ENCODE peak calls at places on chromosomes 13 and 19, in five cellular contexts. One of them, this sample, is unnamed.

GRCh38 chr19:29694669-29695627 is 20.1 kb downstream of the C19orf12 start:
- DNase-seq in neural crest cell: peak
- DNase-seq in endodermal cell: peak
- DNase-seq in fibroblast of lung: peak
- DNase-seq in fibroblast of mammary gland: peak
- DNase-seq in this sample: peak

GRCh38 chr13:96621634-96622033 is 372.6 kb downstream of the OXGR1 start:
- DNase-seq in fibroblast of lung: no peak
- DNase-seq in fibroblast of mammary gland: no peak
- DNase-seq in neural crest cell: no peak
- DNase-seq in endodermal cell: no peak
- DNase-seq in this sample: no peak

GRCh38 chr19:45767881-45768643 is 990 bp downstream of the SIX5 start:
- DNase-seq in endodermal cell: peak
- DNase-seq in fibroblast of lung: peak
- DNase-seq in fibroblast of mammary gland: peak
- DNase-seq in neural crest cell: peak
- DNase-seq in this sample: no peak

GRCh38 chr19:35986664-35987570 is 8.1 kb upstream of the SDHAF1 start:
- DNase-seq in fibroblast of mammary gland: no peak
- DNase-seq in endodermal cell: peak
- DNase-seq in fibroblast of lung: no peak
- DNase-seq in neural crest cell: no peak
- DNase-seq in this sample: no peak

GRCh38 chr19:12838893-12839656 is 760 bp downstream of the MAST1 start:
- DNase-seq in neural crest cell: no peak
- DNase-seq in fibroblast of lung: no peak
- DNase-seq in fibroblast of mammary gland: no peak
- DNase-seq in endodermal cell: peak
- DNase-seq in this sample: no peak

GRCh38 chr13:51643882-51644281 is 59.6 kb downstream of the WDFY2 start:
- DNase-seq in fibroblast of mammary gland: peak
- DNase-seq in neural crest cell: no peak
- DNase-seq in endodermal cell: no peak
- DNase-seq in fibroblast of lung: peak
- DNase-seq in this sample: peak

GRCh38 chr19:44570984-44571684 is 41.7 kb upstream of the CEACAM20 start:
- DNase-seq in neural crest cell: peak
- DNase-seq in fibroblast of lung: peak
- DNase-seq in endodermal cell: peak
- DNase-seq in fibroblast of mammary gland: peak
- DNase-seq in this sample: peak

GRCh38 chr19:15280915-15281683 is 48.9 kb upstream of the EPHX3 start:
- DNase-seq in fibroblast of mammary gland: peak
- DNase-seq in neural crest cell: no peak
- DNase-seq in endodermal cell: no peak
- DNase-seq in fibroblast of lung: peak
- DNase-seq in this sample: peak

GRCh38 chr13:44752184-44752583 is 176.1 kb upstream of the TSC22D1 start:
- DNase-seq in endodermal cell: no peak
- DNase-seq in fibroblast of mammary gland: no peak
- DNase-seq in fibroblast of lung: no peak
- DNase-seq in neural crest cell: no peak
- DNase-seq in this sample: no peak

GRCh38 chr13:76316998-76317527 is 569.1 kb downstream of the KCTD12 start:
- DNase-seq in fibroblast of mammary gland: no peak
- DNase-seq in neural crest cell: no peak
- DNase-seq in endodermal cell: no peak
- DNase-seq in fibroblast of lung: no peak
- DNase-seq in this sample: no peak

GRCh38 chr19:42461700-42462324 is 19.1 kb upstream of the CXCL17 start:
- DNase-seq in endodermal cell: no peak
- DNase-seq in neural crest cell: no peak
- DNase-seq in fibroblast of lung: no peak
- DNase-seq in fibroblast of mammary gland: no peak
- DNase-seq in this sample: no peak

GRCh38 chr19:10566658-10567410 is 1.0 kb upstream of the KRI1 start:
- DNase-seq in fibroblast of mammary gland: no peak
- DNase-seq in fibroblast of lung: no peak
- DNase-seq in neural crest cell: no peak
- DNase-seq in endodermal cell: peak
- DNase-seq in this sample: no peak

GRCh38 chr19:29671393-29672076 is 6.3 kb downstream of the PLEKHF1 start:
- DNase-seq in endodermal cell: peak
- DNase-seq in neural crest cell: no peak
- DNase-seq in fibroblast of mammary gland: peak
- DNase-seq in fibroblast of lung: peak
- DNase-seq in this sample: no peak

GRCh38 chr19:277581-278165 is 13.5 kb downstream of the PLPP2 start:
- DNase-seq in fibroblast of mammary gland: peak
- DNase-seq in endodermal cell: peak
- DNase-seq in fibroblast of lung: peak
- DNase-seq in neural crest cell: peak
- DNase-seq in this sample: no peak

GRCh38 chr13:26784704-26785639 is 24.4 kb upstream of the GPR12 start:
- DNase-seq in neural crest cell: no peak
- DNase-seq in endodermal cell: peak
- DNase-seq in fibroblast of lung: no peak
- DNase-seq in fibroblast of mammary gland: no peak
- DNase-seq in this sample: no peak

GRCh38 chr13:49171358-49171757 is 48.8 kb upstream of the MLNR start:
- DNase-seq in fibroblast of lung: no peak
- DNase-seq in fibroblast of mammary gland: no peak
- DNase-seq in neural crest cell: no peak
- DNase-seq in endodermal cell: no peak
- DNase-seq in this sample: no peak

GRCh38 chr19:8655340-8655709 is 24.9 kb downstream of the NFILZ start:
- DNase-seq in endodermal cell: no peak
- DNase-seq in fibroblast of lung: no peak
- DNase-seq in fibroblast of mammary gland: no peak
- DNase-seq in neural crest cell: no peak
- DNase-seq in this sample: no peak

GRCh38 chr13:109918179-109918651 is 131.8 kb upstream of the IRS2 start:
- DNase-seq in fibroblast of lung: peak
- DNase-seq in fibroblast of mammary gland: peak
- DNase-seq in neural crest cell: no peak
- DNase-seq in endodermal cell: no peak
- DNase-seq in this sample: no peak

GRCh38 chr13:64928704-64929499 is 2301.2 kb downstream of the PCDH9 start:
- DNase-seq in neural crest cell: no peak
- DNase-seq in fibroblast of lung: peak
- DNase-seq in endodermal cell: no peak
- DNase-seq in fibroblast of mammary gland: peak
- DNase-seq in this sample: peak

GRCh38 chr19:38264486-38265212 is at the start of gene SPINT2:
- DNase-seq in fibroblast of mammary gland: no peak
- DNase-seq in endodermal cell: peak
- DNase-seq in fibroblast of lung: no peak
- DNase-seq in neural crest cell: peak
- DNase-seq in this sample: no peak

GRCh38 chr19:13557756-13558398 is 51.6 kb upstream of the CACNA1A start:
- DNase-seq in endodermal cell: peak
- DNase-seq in fibroblast of lung: no peak
- DNase-seq in neural crest cell: no peak
- DNase-seq in fibroblast of mammary gland: no peak
- DNase-seq in this sample: no peak

GRCh38 chr13:113373811-113374485 is 10.0 kb upstream of the GRTP1 start:
- DNase-seq in fibroblast of lung: no peak
- DNase-seq in fibroblast of mammary gland: no peak
- DNase-seq in endodermal cell: peak
- DNase-seq in neural crest cell: no peak
- DNase-seq in this sample: no peak

GRCh38 chr13:98664924-98665637 is 87.4 kb downstream of the SLC15A1 start:
- DNase-seq in endodermal cell: no peak
- DNase-seq in fibroblast of mammary gland: peak
- DNase-seq in fibroblast of lung: peak
- DNase-seq in neural crest cell: no peak
- DNase-seq in this sample: no peak

GRCh38 chr13:102400619-102401125 is 1.2 kb downstream of the FGF14 start:
- DNase-seq in fibroblast of lung: peak
- DNase-seq in neural crest cell: no peak
- DNase-seq in fibroblast of mammary gland: peak
- DNase-seq in endodermal cell: peak
- DNase-seq in this sample: no peak

GRCh38 chr13:102401755-102402154 is at the start of gene FGF14:
- DNase-seq in endodermal cell: no peak
- DNase-seq in neural crest cell: no peak
- DNase-seq in fibroblast of mammary gland: no peak
- DNase-seq in fibroblast of lung: no peak
- DNase-seq in this sample: no peak

GRCh38 chr13:102402292-102402691 is 444 bp upstream of the FGF14 start:
- DNase-seq in fibroblast of lung: peak
- DNase-seq in fibroblast of mammary gland: peak
- DNase-seq in neural crest cell: peak
- DNase-seq in endodermal cell: peak
- DNase-seq in this sample: no peak

GRCh38 chr13:102401305-102401704 is 543 bp downstream of the FGF14 start:
- DNase-seq in neural crest cell: no peak
- DNase-seq in endodermal cell: no peak
- DNase-seq in fibroblast of lung: no peak
- DNase-seq in fibroblast of mammary gland: peak
- DNase-seq in this sample: no peak

GRCh38 chr13:102399791-102400618 is 1.8 kb downstream of the FGF14 start:
- DNase-seq in fibroblast of mammary gland: peak
- DNase-seq in neural crest cell: no peak
- DNase-seq in endodermal cell: peak
- DNase-seq in fibroblast of lung: no peak
- DNase-seq in this sample: no peak
- TF ChIP-seq CTCF in fibroblast of mammary gland: peak
- TF ChIP-seq CTCF in neural crest cell: no peak
- TF ChIP-seq CTCF in endodermal cell: peak
- TF ChIP-seq CTCF in fibroblast of lung: peak
- TF ChIP-seq CTCF in this sample: no peak

DNA sequence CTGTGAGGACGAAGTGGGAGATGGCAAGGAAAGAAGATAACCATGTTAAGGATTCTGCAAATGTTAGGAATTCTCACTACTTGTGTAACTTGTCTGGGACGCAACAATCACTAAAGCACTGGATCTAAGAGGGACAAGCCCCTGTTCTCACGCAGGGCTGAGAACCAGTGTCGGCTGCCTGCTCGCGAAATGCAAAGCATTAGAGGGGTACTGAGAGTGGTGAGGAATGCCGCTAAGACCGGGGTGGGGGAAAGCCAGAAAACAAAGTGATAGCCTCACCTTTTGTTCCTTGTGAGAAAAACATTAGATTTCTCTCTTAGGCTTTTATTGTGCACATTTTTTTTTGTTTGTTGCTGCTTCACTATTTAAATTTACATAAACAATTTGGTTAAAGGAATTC is 241.9 kb downstream of the ABCC4 start:
- DNase-seq in endodermal cell: peak
- DNase-seq in fibroblast of lung: no peak
- DNase-seq in neural crest cell: no peak
- DNase-seq in fibroblast of mammary gland: no peak
- DNase-seq in this sample: no peak
- TF ChIP-seq CTCF in endodermal cell: no peak
- TF ChIP-seq CTCF in fibroblast of lung: no peak
- TF ChIP-seq CTCF in neural crest cell: no peak
- TF ChIP-seq CTCF in fibroblast of mammary gland: no peak
- TF ChIP-seq CTCF in this sample: no peak

DNA sequence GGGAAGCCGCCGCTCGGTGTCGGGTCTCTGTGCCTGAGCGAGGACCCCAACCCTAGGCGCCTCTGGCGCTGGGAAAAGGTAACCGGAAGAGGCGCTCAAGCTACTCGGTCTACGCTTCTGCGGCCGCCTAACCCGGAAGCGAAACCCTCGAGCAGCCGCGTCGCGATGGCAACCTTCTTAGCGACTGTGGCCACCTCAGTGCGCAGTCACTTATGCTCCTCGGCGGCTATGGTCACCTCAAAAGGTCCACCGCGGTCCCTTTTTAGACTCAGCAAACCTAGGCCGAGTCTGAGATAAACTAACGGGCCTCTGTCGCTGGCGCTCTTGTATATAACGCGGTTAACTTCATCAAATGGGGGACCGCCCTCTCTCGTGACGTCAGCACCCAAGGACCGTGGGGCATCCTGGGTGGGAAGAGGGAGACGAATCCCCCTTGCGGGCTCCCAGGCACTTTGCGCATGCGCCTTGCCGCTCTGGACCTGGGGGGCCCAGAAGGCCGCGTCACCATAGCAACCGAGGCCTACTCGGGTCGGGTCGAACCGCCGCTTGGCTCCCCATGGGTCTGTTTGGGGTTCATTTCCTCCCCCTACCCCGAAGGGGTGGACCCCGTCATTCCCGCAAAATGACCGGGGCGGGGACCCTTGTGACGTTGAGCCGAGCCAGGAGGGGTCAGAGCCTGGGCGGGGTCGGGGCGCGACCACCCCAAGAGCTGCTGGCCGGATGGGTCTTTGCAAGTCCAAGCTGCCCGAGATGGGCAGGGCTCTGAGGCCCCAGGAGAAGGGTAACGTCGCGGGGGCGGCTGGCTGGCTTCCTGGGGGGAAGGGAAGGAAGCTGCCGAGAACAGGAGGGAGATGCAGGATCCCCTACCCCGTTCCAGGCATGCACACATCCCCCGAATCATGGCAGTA is at the start of gene GTF2F1:
- DNase-seq in neural crest cell: peak
- DNase-seq in endodermal cell: peak
- DNase-seq in fibroblast of lung: peak
- DNase-seq in fibroblast of mammary gland: peak
- DNase-seq in this sample: peak
- TF ChIP-seq CTCF in neural crest cell: no peak
- TF ChIP-seq CTCF in endodermal cell: peak
- TF ChIP-seq CTCF in fibroblast of lung: no peak
- TF ChIP-seq CTCF in fibroblast of mammary gland: peak
- TF ChIP-seq CTCF in this sample: peak

GRCh38 chr19:54190942-54191670 is at the start of gene TSEN34:
- DNase-seq in fibroblast of lung: no peak
- DNase-seq in neural crest cell: peak
- DNase-seq in fibroblast of mammary gland: peak
- DNase-seq in endodermal cell: peak
- DNase-seq in this sample: peak

GRCh38 chr19:54190503-54190941 is 586 bp upstream of the TSEN34 start:
- DNase-seq in fibroblast of mammary gland: peak
- DNase-seq in neural crest cell: peak
- DNase-seq in endodermal cell: peak
- DNase-seq in fibroblast of lung: peak
- DNase-seq in this sample: peak

GRCh38 chr19:54191671-54192453 is 754 bp downstream of the TSEN34 start:
- DNase-seq in endodermal cell: no peak
- DNase-seq in neural crest cell: no peak
- DNase-seq in fibroblast of mammary gland: no peak
- DNase-seq in fibroblast of lung: peak
- DNase-seq in this sample: no peak

GRCh38 chr19:54189668-54190502 is 505 bp upstream of the MBOAT7 start:
- DNase-seq in fibroblast of lung: peak
- DNase-seq in fibroblast of mammary gland: peak
- DNase-seq in endodermal cell: peak
- DNase-seq in neural crest cell: peak
- DNase-seq in this sample: peak

GRCh38 chr19:54192972-54193371 is 1.9 kb downstream of the TSEN34 start:
- DNase-seq in fibroblast of lung: no peak
- DNase-seq in fibroblast of mammary gland: no peak
- DNase-seq in neural crest cell: no peak
- DNase-seq in endodermal cell: no peak
- DNase-seq in this sample: no peak
- TF ChIP-seq CTCF in fibroblast of lung: no peak
- TF ChIP-seq CTCF in fibroblast of mammary gland: no peak
- TF ChIP-seq CTCF in neural crest cell: no peak
- TF ChIP-seq CTCF in endodermal cell: no peak
- TF ChIP-seq CTCF in this sample: no peak

This sample was measured in HFFc6.